ENCODE peak calls at places on chromosomes 4 and X, in four cellular contexts. D is fibroblast of the aortic adventitia, V is mucosa of descending colon, L is psoas muscle. J is an unnamed sample.

GRCh38 chr4:21476753-21477152 is 471.8 kb downstream of the KCNIP4 start:
- DNase-seq in D (no peak), V (no peak), L (no peak), J (peak)

GRCh38 chr4:25813705-25814104 is 49.1 kb downstream of the SEL1L3 start:
- DNase-seq in D (peak), V (no peak), L (no peak), J (peak)

GRCh38 chr4:116122131-116122530 is 963.2 kb downstream of the TRAM1L1 start:
- DNase-seq in D (no peak), V (no peak), L (no peak), J (peak)

GRCh38 chr4:83180469-83180968 is 66.0 kb upstream of the PLAC8 start:
- DNase-seq in D (no peak), V (no peak), L (no peak), J (no peak)

GRCh38 chr4:78528327-78528726 is 23.2 kb upstream of the ANXA3 start:
- DNase-seq in D (peak), V (no peak), L (no peak), J (peak)

GRCh38 chr4:173508386-173509002 is 21.5 kb downstream of the HAND2 start:
- DNase-seq in D (no peak), V (no peak), L (no peak), J (no peak)

GRCh38 chr4:151486166-151486565 is 77.2 kb downstream of the FHIP1A start:
- DNase-seq in D (peak), V (no peak), L (no peak), J (no peak)

GRCh38 chr4:189090174-189090814 is 850.4 kb upstream of the FRG1 start:
- DNase-seq in D (no peak), V (no peak), L (no peak), J (peak)

GRCh38 chrX:72128881-72129280 is 2.8 kb downstream of the RTL5 start:
- DNase-seq in D (no peak), V (no peak), L (no peak), J (no peak)

GRCh38 chr4:123750044-123750443 is 353.4 kb downstream of the SPRY1 start:
- DNase-seq in D (no peak), V (no peak), L (no peak), J (no peak)

GRCh38 chr4:125303058-125303457 is 11.7 kb upstream of the FAT4 start:
- DNase-seq in D (no peak), V (no peak), L (no peak), J (no peak)

GRCh38 chr4:45578874-45579273 is 545.0 kb downstream of the GABRG1 start:
- DNase-seq in D (no peak), V (no peak), L (no peak), J (no peak)

GRCh38 chr4:69743476-69744156 is 16.8 kb downstream of the SULT1B1 start:
- DNase-seq in D (no peak), V (peak), L (no peak), J (no peak)

GRCh38 chr4:41318839-41319530 is 62.3 kb downstream of the UCHL1 start:
- DNase-seq in D (no peak), V (no peak), L (no peak), J (peak)

GRCh38 chr4:61760820-61761219 is 560.7 kb downstream of the ADGRL3 start:
- DNase-seq in D (no peak), V (no peak), L (no peak), J (no peak)

GRCh38 chrX:9534686-9535085 is 69.8 kb downstream of the TBL1X start:
- DNase-seq in D (peak), V (no peak), L (no peak), J (no peak)

GRCh38 chr4:186889876-186890643 is 166.4 kb upstream of the FAT1 start:
- DNase-seq in D (no peak), V (no peak), L (no peak), J (no peak)

GRCh38 chr4:140609548-140610425 is 41.0 kb upstream of the UCP1 start:
- DNase-seq in D (peak), V (no peak), L (no peak), J (peak)

GRCh38 chrX:71581210-71581609 is 3.0 kb downstream of the GCNA start:
- DNase-seq in D (no peak), V (no peak), L (no peak), J (no peak)

GRCh38 chr4:140003851-140004579 is 150.0 kb downstream of the MAML3 start:
- DNase-seq in D (no peak), V (no peak), L (no peak), J (no peak)

GRCh38 chr4:154467886-154468285 is 23.7 kb downstream of the DCHS2 start:
- DNase-seq in D (peak), V (no peak), L (no peak), J (peak)

GRCh38 chr4:82614868-82615449 is 53.2 kb upstream of the TMEM150C start:
- DNase-seq in D (peak), V (no peak), L (no peak), J (no peak)

GRCh38 chr4:11568511-11568910 is 139.8 kb upstream of the HS3ST1 start:
- DNase-seq in D (no peak), V (no peak), L (no peak), J (no peak)

GRCh38 chr4:47852121-47852520 is 14.3 kb upstream of the CORIN start:
- DNase-seq in D (peak), V (no peak), L (no peak), J (no peak)

GRCh38 chr4:52946811-52947210 is 84.7 kb downstream of the RASL11B start:
- DNase-seq in D (no peak), V (no peak), L (no peak), J (no peak)

GRCh38 chrX:39596437-39596836 is 501.3 kb downstream of the BCOR start:
- DNase-seq in D (no peak), V (no peak), L (no peak), J (no peak)
- H3K4me3 ChIP-seq in D (no peak), V (no peak), L (no peak), J (no peak)

DNA sequence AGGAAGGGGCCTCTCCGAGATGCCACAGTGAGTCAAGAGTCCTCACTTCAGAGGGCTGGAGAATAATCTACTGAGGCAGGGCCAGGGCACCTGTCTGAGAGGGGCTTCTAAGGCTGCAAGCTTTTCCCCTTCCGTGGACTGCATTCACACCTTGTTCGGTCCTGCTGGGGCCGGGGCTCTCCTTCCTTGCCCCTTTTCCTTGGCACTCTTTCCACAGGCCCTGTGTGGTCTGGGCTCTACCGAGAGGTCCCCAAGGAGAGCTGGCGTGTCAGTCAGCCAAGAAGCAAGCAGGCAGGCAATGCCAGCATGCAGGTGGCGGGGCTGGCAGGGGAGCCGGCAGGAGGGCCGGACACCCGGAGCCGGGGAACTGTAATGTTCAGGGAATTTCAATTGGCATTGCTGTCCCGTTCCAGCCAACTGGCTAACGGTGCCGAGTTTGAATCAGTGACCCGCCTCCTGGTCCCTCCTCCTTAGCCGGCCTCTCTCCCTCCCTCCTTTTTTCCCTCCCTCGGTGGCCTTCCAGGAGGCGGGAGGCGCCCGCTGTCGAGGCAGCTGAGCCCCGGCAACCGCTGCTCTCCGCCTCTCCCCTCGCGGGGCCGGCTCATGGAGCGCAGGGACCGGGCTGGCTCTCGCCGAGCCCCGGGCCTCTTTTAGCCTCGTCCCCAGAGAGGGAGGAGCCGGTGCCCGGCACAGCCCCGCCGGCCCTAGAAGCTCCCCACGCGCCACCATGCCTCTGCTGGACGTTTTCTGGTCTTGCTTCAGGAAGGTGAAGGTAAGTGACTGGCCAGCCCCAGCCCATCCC is at the start of gene STARD8:
- DNase-seq in D (peak), V (no peak), L (no peak), J (peak)
- TF ChIP-seq CTCF in D (peak), V (no peak), L (no peak), J (no peak)

GRCh38 chr4:3644849-3645627 is 112.8 kb upstream of the LRPAP1 start:
- DNase-seq in D (peak), V (peak), L (no peak), J (no peak)
- H3K4me3 ChIP-seq in D (no peak), V (no peak), L (no peak), J (no peak)

DNA sequence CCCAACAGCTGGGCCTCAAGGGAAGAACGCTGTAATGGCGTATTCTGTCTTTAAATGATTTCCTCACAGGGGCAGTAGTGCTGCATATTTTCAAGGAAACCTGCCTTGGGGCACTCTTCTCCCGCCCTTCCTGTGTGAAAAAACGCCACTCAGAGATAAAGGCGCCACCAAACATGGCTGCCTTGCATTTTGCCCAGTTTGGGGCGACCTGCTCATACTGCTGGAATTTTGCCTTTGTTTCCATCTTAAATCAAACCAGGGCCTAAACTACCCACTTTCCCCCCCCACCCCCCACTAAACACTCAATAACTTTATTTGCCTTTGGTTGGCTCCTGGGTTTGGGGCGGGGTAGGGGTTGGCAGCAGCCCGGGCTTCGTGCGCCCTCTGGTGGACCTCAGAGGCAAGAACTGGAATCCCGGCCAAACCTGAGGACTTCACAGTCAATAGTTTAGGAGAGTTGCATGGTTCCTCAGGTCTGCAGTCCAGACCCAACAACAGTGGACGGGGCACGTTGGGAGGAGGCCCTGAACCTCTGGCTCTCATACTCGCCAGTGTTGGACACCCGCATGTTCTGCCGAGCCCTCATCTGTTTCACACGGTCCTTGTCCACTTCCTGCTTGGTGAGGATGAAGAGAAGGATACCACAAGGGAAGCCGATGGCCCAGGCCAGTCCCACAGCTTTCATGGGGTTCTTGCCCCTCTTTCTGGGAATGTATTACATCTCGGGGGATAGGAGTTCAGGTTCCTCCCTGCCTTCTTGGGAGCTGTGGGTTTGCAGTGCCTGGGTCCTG is 220.1 kb upstream of the STK26 start:
- DNase-seq in D (peak), V (no peak), L (peak), J (no peak)
- TF ChIP-seq CTCF in D (peak), V (no peak), L (peak), J (no peak)

DNA sequence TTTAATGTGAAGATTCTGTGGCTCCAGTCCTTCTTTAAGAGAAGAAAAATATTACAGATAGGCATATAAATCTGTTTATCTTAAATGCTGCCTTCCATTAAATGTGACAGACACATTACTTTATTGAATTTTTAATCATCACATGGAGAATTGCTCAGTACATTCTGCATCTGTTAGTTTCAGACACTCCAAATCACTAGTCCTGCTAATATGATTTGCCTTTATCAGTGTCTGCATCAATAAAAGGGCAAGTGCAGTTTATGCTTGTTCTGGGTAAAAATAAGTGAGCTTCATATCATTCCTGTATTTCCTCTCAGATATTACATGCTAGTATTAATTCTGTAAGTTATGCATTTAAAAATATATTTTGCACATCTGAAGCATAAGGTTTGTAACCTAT is 666.4 kb downstream of the TECRL start:
- DNase-seq in D (no peak), V (no peak), L (no peak), J (no peak)
- H3K4me3 ChIP-seq in D (no peak), V (no peak), L (no peak), J (no peak)

GRCh38 chr4:96108146-96108545 is 268.3 kb downstream of the PDHA2 start:
- DNase-seq in D (no peak), V (no peak), L (no peak), J (no peak)
- TF ChIP-seq CTCF in D (no peak), V (no peak), L (no peak), J (no peak)

DNA sequence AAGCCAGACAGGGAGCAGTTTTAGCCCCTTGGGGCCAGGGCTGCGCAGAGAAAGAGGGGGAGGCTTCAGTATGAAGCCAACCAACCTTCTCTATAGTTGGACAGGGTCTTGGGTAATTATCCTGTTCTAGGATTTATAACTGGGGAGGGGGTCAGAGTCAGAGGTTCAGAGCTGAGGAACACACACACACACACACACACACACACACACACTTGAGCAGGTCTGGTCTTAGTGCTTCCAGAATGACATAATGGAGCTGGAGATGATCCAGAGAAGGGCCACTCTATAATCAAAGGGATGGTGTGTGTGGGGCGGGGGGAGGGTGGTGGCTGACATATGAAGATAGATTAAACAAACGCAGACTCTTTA is 355 bp upstream of the TMEM255A start:
- DNase-seq in D (no peak), V (no peak), L (no peak), J (no peak)
- H3K4me3 ChIP-seq in D (no peak), V (no peak), L (no peak), J (no peak)

GRCh38 chr4:96315815-96316214 is 475.9 kb downstream of the PDHA2 start:
- DNase-seq in D (no peak), V (no peak), L (no peak), J (peak)
- TF ChIP-seq CTCF in D (no peak), V (no peak), L (no peak), J (no peak)

J was measured in epithelial cell of esophagus.